ENCODE peak calls at places on chromosomes 16 and 17, in ten cellular contexts. A is ovary, S is uterus, B is tibial nerve, K is neural progenitor cell, C is pancreas, F is suprapubic skin, D is upper lobe of right lung, V is HCT116, M is left ventricle myocardium inferior. G is an unnamed sample. For H3K9me3, the result is how much of the 10 kb centered on the place peaks cover.

GRCh38 chr16:1687427-1688316 is 9.6 kb downstream of the JPT2 start:
- DNase-seq in A (no peak), S (no peak), B (no peak), K (no peak), C (no peak), F (no peak), D (no peak), V (no peak), M (no peak), G (peak)

GRCh38 chr16:69386596-69386995 is 789 bp upstream of the TERF2 start:
- DNase-seq in A (no peak), S (no peak), B (no peak), K (no peak), C (no peak), F (no peak), D (no peak), V (no peak), M (no peak), G (no peak)

GRCh38 chr17:17126131-17127110 is 79.7 kb downstream of the PLD6 start:
- DNase-seq in A (no peak), S (no peak), B (no peak), K (no peak), C (no peak), F (no peak), D (no peak), V (no peak), M (no peak), G (peak)

GRCh38 chr17:7237761-7238417 is 1.4 kb downstream of the PHF23 start:
- DNase-seq in A (peak), S (peak), B (peak), K (peak), C (peak), F (peak), D (peak), V (no peak), M (peak), G (peak)

GRCh38 chr17:4599505-4600281 is 15.4 kb downstream of the SMTNL2 start:
- DNase-seq in A (peak), S (peak), B (no peak), K (peak), C (no peak), F (peak), D (no peak), V (no peak), M (peak), G (peak)

GRCh38 chr16:24138024-24138423 is 118.1 kb upstream of the CACNG3 start:
- DNase-seq in A (no peak), S (no peak), B (no peak), K (peak), C (no peak), F (no peak), D (no peak), V (no peak), M (no peak), G (no peak)

GRCh38 chr17:28749516-28750177 is 5.8 kb downstream of the TRAF4 start:
- DNase-seq in A (peak), S (no peak), B (no peak), K (no peak), C (no peak), F (no peak), D (peak), V (no peak), M (no peak), G (peak)

GRCh38 chr17:48676963-48677558 is 45.3 kb downstream of the PRAC1 start:
- DNase-seq in A (no peak), S (no peak), B (no peak), K (no peak), C (no peak), F (no peak), D (no peak), V (no peak), M (no peak), G (no peak)

GRCh38 chr16:84438971-84439696 is 65.3 kb downstream of the MEAK7 start:
- DNase-seq in A (no peak), S (no peak), B (no peak), K (peak), C (no peak), F (no peak), D (no peak), V (no peak), M (no peak), G (no peak)

GRCh38 chr17:27471321-27472269 is 15.3 kb downstream of the KSR1 start:
- DNase-seq in A (no peak), S (no peak), B (no peak), K (no peak), C (no peak), F (no peak), D (peak), V (peak), M (no peak), G (no peak)

GRCh38 chr16:56226187-56226586 is 34.9 kb downstream of the GNAO1 start:
- DNase-seq in A (no peak), S (no peak), B (peak), K (no peak), C (no peak), F (no peak), D (no peak), V (no peak), M (no peak), G (no peak)

GRCh38 chr17:50139950-50140885 is 10.3 kb upstream of the SAMD14 start:
- DNase-seq in A (peak), S (peak), B (peak), K (peak), C (peak), F (no peak), D (peak), V (peak), M (peak), G (peak)

GRCh38 chr17:78300962-78301820 is 58.7 kb downstream of the SOCS3 start:
- DNase-seq in A (no peak), S (no peak), B (no peak), K (no peak), C (no peak), F (no peak), D (no peak), V (peak), M (no peak), G (no peak)

GRCh38 chr17:51165680-51166197 is 472 bp upstream of the NME2 start:
- DNase-seq in A (no peak), S (no peak), B (no peak), K (peak), C (no peak), F (peak), D (no peak), V (no peak), M (no peak), G (peak)

GRCh38 chr17:14784997-14785696 is 480.0 kb downstream of the PMP22 start:
- DNase-seq in A (no peak), S (no peak), B (no peak), K (no peak), C (no peak), F (no peak), D (no peak), V (no peak), M (no peak), G (no peak)

GRCh38 chr17:70552230-70552981 is 383.1 kb downstream of the KCNJ2 start:
- DNase-seq in A (no peak), S (no peak), B (peak), K (peak), C (no peak), F (no peak), D (no peak), V (peak), M (no peak), G (no peak)

GRCh38 chr17:46837521-46837920 is 13.9 kb upstream of the WNT9B start:
- DNase-seq in A (no peak), S (no peak), B (no peak), K (no peak), C (no peak), F (no peak), D (no peak), V (no peak), M (no peak), G (peak)

GRCh38 chr16:52492789-52493357 is 54.1 kb downstream of the TOX3 start:
- DNase-seq in A (no peak), S (no peak), B (no peak), K (no peak), C (no peak), F (no peak), D (no peak), V (no peak), M (no peak), G (no peak)

GRCh38 chr17:33661975-33662374 is 368.9 kb upstream of the ASIC2 start:
- DNase-seq in A (no peak), S (no peak), B (no peak), K (no peak), C (no peak), F (no peak), D (no peak), V (no peak), M (no peak), G (no peak)

GRCh38 chr16:28616636-28617035 is 6.8 kb upstream of the SULT1A1 start:
- DNase-seq in A (no peak), S (no peak), B (no peak), K (no peak), C (no peak), F (no peak), D (no peak), V (no peak), M (no peak), G (no peak)

GRCh38 chr16:73154063-73154870 is 106.3 kb upstream of the ZFHX3 start:
- DNase-seq in A (no peak), S (peak), B (peak), K (no peak), C (peak), F (no peak), D (peak), V (no peak), M (peak), G (no peak)

GRCh38 chr16:46972429-46972970 is 974 bp downstream of the DNAJA2 start:
- DNase-seq in A (no peak), S (no peak), B (no peak), K (no peak), C (no peak), F (no peak), D (no peak), V (no peak), M (no peak), G (no peak)

GRCh38 chr17:28878981-28879380 is 18.6 kb downstream of the FLOT2 start:
- DNase-seq in A (no peak), S (no peak), B (no peak), K (peak), C (no peak), F (no peak), D (no peak), V (peak), M (no peak), G (no peak)

GRCh38 chr16:75105306-75106061 is 11.1 kb downstream of the LDHD start:
- DNase-seq in A (no peak), S (peak), B (no peak), K (no peak), C (no peak), F (peak), D (peak), V (no peak), M (peak), G (peak)

GRCh38 chr16:89047331-89048086 is 46.1 kb upstream of the ACSF3 start:
- DNase-seq in A (no peak), S (no peak), B (no peak), K (no peak), C (no peak), F (no peak), D (no peak), V (no peak), M (no peak), G (peak)

GRCh38 chr17:35214192-35214591 is 20.0 kb upstream of the SLC35G3 start:
- DNase-seq in A (no peak), S (no peak), B (no peak), K (no peak), C (no peak), F (no peak), D (no peak), V (no peak), M (no peak), G (no peak)

GRCh38 chr16:31177136-31177535 is 2.8 kb upstream of the FUS start:
- DNase-seq in A (no peak), S (no peak), B (no peak), K (no peak), C (no peak), F (no peak), D (peak), V (no peak), M (no peak), G (no peak)

GRCh38 chr16:88537864-88538263 is 32.3 kb upstream of the ZC3H18 start:
- DNase-seq in A (no peak), S (no peak), B (no peak), K (no peak), C (no peak), F (no peak), D (no peak), V (no peak), M (no peak), G (peak)

GRCh38 chr17:27384261-27384701 is 72.0 kb upstream of the KSR1 start:
- DNase-seq in A (no peak), S (peak), B (no peak), K (no peak), C (peak), F (no peak), D (no peak), V (no peak), M (peak), G (no peak)

GRCh38 chr17:38687291-38687690 is 12.5 kb upstream of the EPOP start:
- DNase-seq in A (no peak), S (no peak), B (no peak), K (no peak), C (no peak), F (no peak), D (no peak), V (no peak), M (no peak), G (no peak)

GRCh38 chr17:66604381-66604780 is 230.5 kb upstream of the CACNG5 start:
- DNase-seq in A (no peak), S (no peak), B (no peak), K (no peak), C (no peak), F (no peak), D (no peak), V (no peak), M (no peak), G (no peak)

GRCh38 chr17:33647976-33648375 is 354.9 kb upstream of the ASIC2 start:
- DNase-seq in A (no peak), S (peak), B (no peak), K (peak), C (no peak), F (no peak), D (no peak), V (no peak), M (no peak), G (no peak)

GRCh38 chr17:39598047-39598481 is 9.7 kb downstream of the NEUROD2 start:
- DNase-seq in A (no peak), S (no peak), B (no peak), K (no peak), C (no peak), F (no peak), D (no peak), V (no peak), M (no peak), G (no peak)

GRCh38 chr17:70314096-70314495 is 144.8 kb downstream of the KCNJ2 start:
- DNase-seq in A (no peak), S (no peak), B (no peak), K (no peak), C (no peak), F (no peak), D (no peak), V (no peak), M (no peak), G (no peak)

GRCh38 chr16:75385507-75386152 is 47.7 kb downstream of the CFDP1 start:
- DNase-seq in A (no peak), S (peak), B (peak), K (peak), C (no peak), F (no peak), D (no peak), V (peak), M (no peak), G (no peak)

GRCh38 chr16:5042574-5043171 is 8.9 kb upstream of the NAGPA start:
- DNase-seq in A (no peak), S (no peak), B (no peak), K (peak), C (no peak), F (no peak), D (peak), V (peak), M (no peak), G (peak)

GRCh38 chr17:35953720-35954119 is 10.2 kb upstream of the LYZL6 start:
- DNase-seq in A (no peak), S (no peak), B (no peak), K (peak), C (no peak), F (no peak), D (no peak), V (no peak), M (no peak), G (no peak)

GRCh38 chr17:63476494-63476856 is 386 bp upstream of the ACE start:
- DNase-seq in A (peak), S (no peak), B (no peak), K (peak), C (no peak), F (no peak), D (no peak), V (no peak), M (no peak), G (no peak)

GRCh38 chr17:63475491-63476412 is 1.1 kb upstream of the ACE start:
- DNase-seq in A (no peak), S (no peak), B (no peak), K (no peak), C (no peak), F (no peak), D (no peak), V (no peak), M (no peak), G (no peak)

GRCh38 chr17:63474914-63475460 is 1.9 kb upstream of the ACE start:
- DNase-seq in A (no peak), S (no peak), B (no peak), K (no peak), C (no peak), F (no peak), D (no peak), V (no peak), M (no peak), G (no peak)

GRCh38 chr17:63476857-63477470 is at the start of gene ACE:
- DNase-seq in A (peak), S (no peak), B (no peak), K (peak), C (no peak), F (no peak), D (peak), V (no peak), M (peak), G (no peak)

DNA sequence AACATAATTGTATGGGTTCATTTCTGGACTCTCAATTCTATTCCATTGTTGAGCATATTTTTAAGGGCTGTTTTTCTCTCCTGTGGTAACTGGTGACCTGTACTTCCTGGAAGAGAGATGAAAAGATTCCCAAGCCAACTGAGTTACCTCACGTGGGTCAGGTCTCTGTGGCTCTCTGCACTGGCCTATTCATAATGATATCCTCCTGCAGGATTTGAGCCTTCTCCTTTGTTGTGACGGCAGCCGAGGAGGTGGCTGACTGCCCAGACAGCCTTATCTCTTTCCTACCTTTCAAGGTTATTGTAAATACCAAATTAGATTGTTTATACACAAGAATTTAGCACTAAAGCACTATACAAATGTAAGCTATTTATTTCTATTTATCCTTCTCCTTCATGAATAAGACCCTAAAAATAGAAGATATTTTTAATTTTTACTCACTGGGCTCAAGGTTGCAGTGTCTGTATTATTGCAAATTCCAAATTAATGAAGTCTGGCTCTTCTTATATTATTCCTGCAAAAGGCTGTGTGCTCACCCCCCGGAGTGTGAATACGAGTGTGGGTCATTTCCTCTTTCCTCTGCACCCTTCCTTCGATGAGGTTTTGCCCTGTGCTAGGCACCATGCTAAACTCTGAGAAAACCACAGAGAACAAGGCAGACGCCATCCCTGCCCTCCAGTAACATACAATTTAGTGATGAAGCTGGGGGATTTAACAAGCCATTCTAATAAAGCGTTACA is 2.5 kb upstream of the ACE start:
- DNase-seq in A (peak), S (peak), B (no peak), K (no peak), C (peak), F (no peak), D (no peak), V (no peak), M (peak), G (no peak)
- TF ChIP-seq CTCF in A (no peak), S (no peak), B (no peak), K (no peak), C (no peak), F (no peak), D (no peak), V (no peak), M (no peak), G (no peak)

DNA sequence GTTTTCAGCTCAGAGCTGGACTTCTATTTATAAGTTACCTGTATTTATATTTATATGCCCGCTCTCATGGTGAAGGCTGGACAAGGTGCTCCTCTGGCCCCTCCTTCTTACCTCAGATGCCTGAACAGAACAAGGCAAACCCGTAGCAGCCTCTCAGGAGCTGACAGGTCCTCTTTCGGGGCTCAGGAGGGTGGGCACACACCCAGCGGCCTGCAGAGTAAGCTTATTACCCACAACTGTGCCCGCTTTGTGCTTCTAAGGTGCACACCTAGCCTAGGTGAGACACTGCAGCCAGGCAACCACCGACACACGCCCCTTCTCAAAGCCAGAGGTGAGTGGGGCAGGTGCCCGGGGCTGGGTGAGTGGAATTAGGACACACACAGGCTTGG is 5.3 kb downstream of the NKIRAS2 start:
- DNase-seq in A (no peak), S (no peak), B (no peak), K (no peak), C (no peak), F (no peak), D (no peak), V (no peak), M (no peak), G (no peak)
- H3K4me3 ChIP-seq in A (no peak), S (no peak), B (no peak), K (no peak), C (no peak), F (no peak), D (no peak), V (no peak), M (peak), G (no peak)

GRCh38 chr17:75664099-75664549 is 2.8 kb downstream of the RECQL5 start:
- DNase-seq in A (no peak), S (no peak), B (no peak), K (no peak), C (no peak), F (no peak), D (no peak), V (no peak), M (no peak), G (no peak)

GRCh38 chr17:75667825-75668224 is 687 bp downstream of the SAP30BP start:
- DNase-seq in A (no peak), S (no peak), B (no peak), K (no peak), C (no peak), F (no peak), D (no peak), V (no peak), M (no peak), G (no peak)

GRCh38 chr17:75666959-75667790 is at the start of the genes RECQL5 and SAP30BP:
- DNase-seq in A (peak), S (peak), B (peak), K (peak), C (peak), F (peak), D (peak), V (peak), M (peak), G (peak)

GRCh38 chr17:75668489-75668888 is 1.4 kb downstream of the SAP30BP start:
- DNase-seq in A (no peak), S (no peak), B (no peak), K (no peak), C (no peak), F (no peak), D (no peak), V (no peak), M (no peak), G (no peak)

GRCh38 chr17:75665981-75666380 is 973 bp downstream of the RECQL5 start:
- DNase-seq in A (no peak), S (no peak), B (no peak), K (no peak), C (no peak), F (no peak), D (peak), V (no peak), M (no peak), G (peak)
- H3K9me3 ChIP-seq in A (under half), S (under half), B (under half), K (under half), C (under half), F (under half), D (under half), V (under half), M (under half), G (under half)

GRCh38 chr16:58026139-58026704 is 668 bp downstream of the MMP15 start:
- DNase-seq in A (peak), S (no peak), B (no peak), K (peak), C (peak), F (no peak), D (peak), V (no peak), M (peak), G (peak)
- TF ChIP-seq CTCF in A (no peak), S (peak), B (no peak), K (no peak), C (no peak), F (no peak), D (no peak), V (no peak), M (no peak), G (no peak)